ENCODE peak calls at places on chromosome 5, in eight cellular contexts. O is left ventricle myocardium superior, V is cardiac fibroblast, J is left lung, W is A549, P is AG10803, T is T1000, Q is NCI-H146. R is an unnamed sample.

GRCh38 chr5:122120493-122120892 is 8.9 kb upstream of the ZNF474 start:
- DNase-seq in O (no peak), V (no peak), J (no peak), W (no peak), P (no peak), T (no peak), Q (no peak), R (no peak)

GRCh38 chr5:14852779-14853178 is 18.8 kb downstream of the ANKH start:
- DNase-seq in O (no peak), V (no peak), J (no peak), W (no peak), P (no peak), T (no peak), Q (no peak), R (no peak)

GRCh38 chr5:133365326-133365725 is 247.0 kb downstream of the FSTL4 start:
- DNase-seq in O (no peak), V (no peak), J (no peak), W (no peak), P (no peak), T (no peak), Q (peak), R (no peak)

GRCh38 chr5:168766038-168766700 is 187.0 kb upstream of the PANK3 start:
- DNase-seq in O (no peak), V (no peak), J (no peak), W (no peak), P (no peak), T (no peak), Q (no peak), R (no peak)

GRCh38 chr5:134070648-134070978 is 43.9 kb upstream of the TCF7 start:
- DNase-seq in O (no peak), V (peak), J (no peak), W (peak), P (no peak), T (no peak), Q (no peak), R (no peak)

GRCh38 chr5:5199460-5199859 is 59.3 kb downstream of the ADAMTS16 start:
- DNase-seq in O (no peak), V (no peak), J (no peak), W (no peak), P (no peak), T (no peak), Q (no peak), R (no peak)

GRCh38 chr5:9774472-9775079 is 144.4 kb upstream of the TAS2R1 start:
- DNase-seq in O (no peak), V (peak), J (no peak), W (peak), P (peak), T (no peak), Q (no peak), R (no peak)

GRCh38 chr5:151617841-151618710 is 26.9 kb upstream of the FAT2 start:
- DNase-seq in O (no peak), V (no peak), J (no peak), W (peak), P (no peak), T (no peak), Q (no peak), R (no peak)

GRCh38 chr5:117041926-117042595 is 467.4 kb upstream of the SEMA6A start:
- DNase-seq in O (no peak), V (no peak), J (no peak), W (no peak), P (no peak), T (no peak), Q (no peak), R (no peak)

GRCh38 chr5:134113908-134114875 is at the start of gene TCF7:
- DNase-seq in O (peak), V (peak), J (peak), W (peak), P (peak), T (peak), Q (peak), R (peak)

GRCh38 chr5:174231961-174232487 is 186.5 kb downstream of the NSG2 start:
- DNase-seq in O (no peak), V (peak), J (no peak), W (no peak), P (peak), T (no peak), Q (no peak), R (no peak)

GRCh38 chr5:25862276-25862675 is 1176.1 kb downstream of the CDH9 start:
- DNase-seq in O (no peak), V (no peak), J (no peak), W (peak), P (no peak), T (no peak), Q (no peak), R (no peak)

GRCh38 chr5:43389679-43390329 is 22.4 kb downstream of the CCL28 start:
- DNase-seq in O (no peak), V (peak), J (no peak), W (peak), P (peak), T (peak), Q (peak), R (no peak)

GRCh38 chr5:141199359-141200235 is at the start of gene PCDHB11:
- DNase-seq in O (no peak), V (no peak), J (no peak), W (peak), P (no peak), T (no peak), Q (peak), R (no peak)

GRCh38 chr5:160251406-160252155 is 22.3 kb downstream of the FABP6 start:
- DNase-seq in O (no peak), V (no peak), J (peak), W (no peak), P (no peak), T (no peak), Q (no peak), R (no peak)

GRCh38 chr5:13992795-13993194 is 48.3 kb upstream of the DNAH5 start:
- DNase-seq in O (no peak), V (no peak), J (no peak), W (no peak), P (no peak), T (no peak), Q (no peak), R (no peak)

GRCh38 chr5:10563132-10563939 is 534 bp upstream of the ANKRD33B start:
- DNase-seq in O (peak), V (peak), J (peak), W (peak), P (no peak), T (peak), Q (peak), R (peak)

GRCh38 chr5:181566-181965 is 9.7 kb upstream of the LRRC14B start:
- DNase-seq in O (no peak), V (no peak), J (peak), W (no peak), P (no peak), T (no peak), Q (no peak), R (no peak)

GRCh38 chr5:139762624-139763170 is 32.9 kb upstream of the PSD2 start:
- DNase-seq in O (no peak), V (no peak), J (no peak), W (no peak), P (no peak), T (no peak), Q (no peak), R (no peak)

GRCh38 chr5:94969174-94969573 is 315.7 kb downstream of the MCTP1 start:
- DNase-seq in O (no peak), V (peak), J (no peak), W (peak), P (peak), T (no peak), Q (peak), R (no peak)

GRCh38 chr5:2732004-2732403 is 19.5 kb downstream of the IRX2 start:
- DNase-seq in O (no peak), V (no peak), J (no peak), W (no peak), P (no peak), T (no peak), Q (no peak), R (no peak)

GRCh38 chr5:148887123-148887881 is 60.9 kb downstream of the ADRB2 start:
- DNase-seq in O (no peak), V (no peak), J (no peak), W (no peak), P (no peak), T (no peak), Q (no peak), R (no peak)

GRCh38 chr5:114782869-114783268 is 386.8 kb downstream of the TRIM36 start:
- DNase-seq in O (peak), V (no peak), J (no peak), W (peak), P (no peak), T (no peak), Q (no peak), R (no peak)

GRCh38 chr5:87916320-87916719 is 352.3 kb downstream of the TMEM161B start:
- DNase-seq in O (no peak), V (no peak), J (no peak), W (no peak), P (no peak), T (no peak), Q (no peak), R (no peak)

R was measured in suprapubic skin.